ENCODE peak calls at places on chromosomes 6 and 20, in five cellular contexts. One of them, this sample, is unnamed.

GRCh38 chr6:159842035-159842434 is 42.0 kb downstream of the PNLDC1 start:
- DNase-seq in mesenteric fat pad: no peak
- DNase-seq in Peyer's patch: no peak
- DNase-seq in fibroblast of lung: no peak
- DNase-seq in nucleus accumbens: no peak
- DNase-seq in this sample: no peak

GRCh38 chr6:64012351-64013060 is 376.9 kb downstream of the PHF3 start:
- DNase-seq in fibroblast of lung: peak
- DNase-seq in mesenteric fat pad: no peak
- DNase-seq in nucleus accumbens: no peak
- DNase-seq in Peyer's patch: peak
- DNase-seq in this sample: peak

GRCh38 chr20:17626217-17627007 is 55.6 kb downstream of the RRBP1 start:
- DNase-seq in nucleus accumbens: no peak
- DNase-seq in Peyer's patch: no peak
- DNase-seq in fibroblast of lung: no peak
- DNase-seq in mesenteric fat pad: no peak
- DNase-seq in this sample: no peak

GRCh38 chr6:15588966-15589634 is 73.7 kb downstream of the DTNBP1 start:
- DNase-seq in nucleus accumbens: no peak
- DNase-seq in mesenteric fat pad: no peak
- DNase-seq in Peyer's patch: no peak
- DNase-seq in fibroblast of lung: peak
- DNase-seq in this sample: no peak

GRCh38 chr20:8094415-8094818 is 37.6 kb upstream of the PLCB1 start:
- DNase-seq in nucleus accumbens: no peak
- DNase-seq in Peyer's patch: peak
- DNase-seq in fibroblast of lung: peak
- DNase-seq in mesenteric fat pad: no peak
- DNase-seq in this sample: peak

GRCh38 chr6:139979021-139979721 is 604.7 kb upstream of the CITED2 start:
- DNase-seq in fibroblast of lung: no peak
- DNase-seq in Peyer's patch: no peak
- DNase-seq in mesenteric fat pad: no peak
- DNase-seq in nucleus accumbens: no peak
- DNase-seq in this sample: no peak

GRCh38 chr6:140486468-140487361 is 1112.3 kb upstream of the CITED2 start:
- DNase-seq in fibroblast of lung: no peak
- DNase-seq in mesenteric fat pad: no peak
- DNase-seq in Peyer's patch: no peak
- DNase-seq in nucleus accumbens: no peak
- DNase-seq in this sample: no peak

GRCh38 chr20:47784599-47785320 is 521 bp downstream of the SULF2 start:
- DNase-seq in fibroblast of lung: peak
- DNase-seq in nucleus accumbens: no peak
- DNase-seq in mesenteric fat pad: no peak
- DNase-seq in Peyer's patch: no peak
- DNase-seq in this sample: no peak

GRCh38 chr6:166655713-166656265 is 28.7 kb upstream of the RPS6KA2 start:
- DNase-seq in mesenteric fat pad: no peak
- DNase-seq in nucleus accumbens: no peak
- DNase-seq in fibroblast of lung: no peak
- DNase-seq in Peyer's patch: no peak
- DNase-seq in this sample: no peak

GRCh38 chr6:136587527-136587926 is 37.3 kb upstream of the MAP7 start:
- DNase-seq in fibroblast of lung: peak
- DNase-seq in Peyer's patch: no peak
- DNase-seq in mesenteric fat pad: no peak
- DNase-seq in nucleus accumbens: no peak
- DNase-seq in this sample: no peak

GRCh38 chr6:123655520-123656306 is 19.0 kb upstream of the TRDN start:
- DNase-seq in mesenteric fat pad: no peak
- DNase-seq in nucleus accumbens: no peak
- DNase-seq in Peyer's patch: no peak
- DNase-seq in fibroblast of lung: peak
- DNase-seq in this sample: no peak